ENCODE peak calls at places on chromosome 22, in four cellular contexts. One of them, this sample, is unnamed.

GRCh38 chr22:27973851-27974250 is 54.8 kb upstream of the PITPNB start:
- DNase-seq in neural crest cell: no peak
- DNase-seq in heart right ventricle: no peak
- DNase-seq in astrocyte of the spinal cord: no peak
- DNase-seq in this sample: no peak

GRCh38 chr22:39519681-39520053 is 695 bp upstream of the ATF4 start:
- DNase-seq in neural crest cell: no peak
- DNase-seq in heart right ventricle: peak; percentile 65
- DNase-seq in astrocyte of the spinal cord: no peak
- DNase-seq in this sample: no peak

GRCh38 chr22:39634530-39635399 is 64.2 kb downstream of the CACNA1I start:
- DNase-seq in neural crest cell: no peak
- DNase-seq in heart right ventricle: no peak
- DNase-seq in astrocyte of the spinal cord: peak; percentile 87
- DNase-seq in this sample: no peak

GRCh38 chr22:46841528-46841927 is 79.1 kb downstream of the TBC1D22A start:
- DNase-seq in neural crest cell: no peak
- DNase-seq in heart right ventricle: no peak
- DNase-seq in astrocyte of the spinal cord: no peak
- DNase-seq in this sample: no peak

GRCh38 chr22:36232715-36233401 is 6.5 kb downstream of the APOL2 start:
- DNase-seq in neural crest cell: no peak
- DNase-seq in heart right ventricle: no peak
- DNase-seq in astrocyte of the spinal cord: no peak
- DNase-seq in this sample: no peak

GRCh38 chr22:28075260-28075981 is 156.4 kb upstream of the PITPNB start:
- DNase-seq in neural crest cell: no peak
- DNase-seq in heart right ventricle: no peak
- DNase-seq in astrocyte of the spinal cord: peak; percentile 79
- DNase-seq in this sample: no peak

GRCh38 chr22:36469094-36469710 is 12.2 kb downstream of the TXN2 start:
- DNase-seq in neural crest cell: no peak
- DNase-seq in heart right ventricle: no peak
- DNase-seq in astrocyte of the spinal cord: peak; percentile 21
- DNase-seq in this sample: no peak

GRCh38 chr22:40237241-40237640 is 59.5 kb downstream of the TNRC6B start:
- DNase-seq in neural crest cell: no peak
- DNase-seq in heart right ventricle: no peak
- DNase-seq in astrocyte of the spinal cord: no peak
- DNase-seq in this sample: no peak

GRCh38 chr22:36510384-36510783 is 3.5 kb upstream of the FOXRED2 start:
- DNase-seq in neural crest cell: no peak
- DNase-seq in heart right ventricle: no peak
- DNase-seq in astrocyte of the spinal cord: no peak
- DNase-seq in this sample: no peak

GRCh38 chr22:48146426-48146825 is 1384.0 kb downstream of the TBC1D22A start:
- DNase-seq in neural crest cell: no peak
- DNase-seq in heart right ventricle: no peak
- DNase-seq in astrocyte of the spinal cord: no peak
- DNase-seq in this sample: no peak

GRCh38 chr22:42719656-42720262 is 911 bp downstream of the A4GALT start:
- DNase-seq in neural crest cell: no peak
- DNase-seq in heart right ventricle: no peak
- DNase-seq in astrocyte of the spinal cord: no peak
- DNase-seq in this sample: no peak

GRCh38 chr22:35301370-35301874 is 1.7 kb downstream of the TOM1 start:
- DNase-seq in neural crest cell: no peak
- DNase-seq in heart right ventricle: no peak
- DNase-seq in astrocyte of the spinal cord: peak; percentile 85
- DNase-seq in this sample: no peak

GRCh38 chr22:27179161-27179560 is 521.8 kb downstream of the MIAT start:
- DNase-seq in neural crest cell: no peak
- DNase-seq in heart right ventricle: no peak
- DNase-seq in astrocyte of the spinal cord: no peak
- DNase-seq in this sample: no peak

GRCh38 chr22:48489551-48490512 is 1337.8 kb downstream of the BRD1 start:
- DNase-seq in neural crest cell: peak; percentile 29
- DNase-seq in heart right ventricle: no peak
- DNase-seq in astrocyte of the spinal cord: peak; percentile 3
- DNase-seq in this sample: no peak

GRCh38 chr22:31841029-31841827 is 87.4 kb downstream of the DEPDC5 start:
- DNase-seq in neural crest cell: no peak
- DNase-seq in heart right ventricle: no peak
- DNase-seq in astrocyte of the spinal cord: peak; percentile 44
- DNase-seq in this sample: no peak

GRCh38 chr22:37331811-37332536 is 49.7 kb downstream of the CYTH4 start:
- DNase-seq in neural crest cell: no peak
- DNase-seq in heart right ventricle: no peak
- DNase-seq in astrocyte of the spinal cord: no peak
- DNase-seq in this sample: no peak

GRCh38 chr22:31681625-31682345 is 19.8 kb upstream of the PISD start:
- DNase-seq in neural crest cell: no peak
- DNase-seq in heart right ventricle: no peak
- DNase-seq in astrocyte of the spinal cord: peak; percentile 76
- DNase-seq in this sample: no peak

GRCh38 chr22:36773935-36774334 is 2.0 kb downstream of the IFT27 start:
- DNase-seq in neural crest cell: no peak
- DNase-seq in heart right ventricle: no peak
- DNase-seq in astrocyte of the spinal cord: peak; percentile 19
- DNase-seq in this sample: no peak

GRCh38 chr22:38751422-38752346 is 4.1 kb downstream of the SUN2 start:
- DNase-seq in neural crest cell: no peak
- DNase-seq in heart right ventricle: peak; percentile 51
- DNase-seq in astrocyte of the spinal cord: peak; percentile 37
- DNase-seq in this sample: no peak

GRCh38 chr22:37187891-37188761 is at the start of gene C1QTNF6:
- DNase-seq in neural crest cell: peak; percentile 44
- DNase-seq in heart right ventricle: peak; percentile 66
- DNase-seq in astrocyte of the spinal cord: no peak
- DNase-seq in this sample: no peak

GRCh38 chr22:44534335-44534734 is 36.3 kb upstream of the RTL6 start:
- DNase-seq in neural crest cell: no peak
- DNase-seq in heart right ventricle: no peak
- DNase-seq in astrocyte of the spinal cord: no peak
- DNase-seq in this sample: no peak

GRCh38 chr22:37549704-37550059 is 10.6 kb upstream of the CDC42EP1 start:
- DNase-seq in neural crest cell: no peak
- DNase-seq in heart right ventricle: peak; percentile 63
- DNase-seq in astrocyte of the spinal cord: peak; percentile 69
- DNase-seq in this sample: no peak

GRCh38 chr22:42327462-42328129 is 57.1 kb upstream of the TCF20 start:
- DNase-seq in neural crest cell: no peak
- DNase-seq in heart right ventricle: no peak
- DNase-seq in astrocyte of the spinal cord: no peak
- DNase-seq in this sample: no peak

GRCh38 chr22:32018056-32018455 is 25.0 kb upstream of the SLC5A1 start:
- DNase-seq in neural crest cell: no peak
- DNase-seq in heart right ventricle: no peak
- DNase-seq in astrocyte of the spinal cord: peak; percentile 74
- DNase-seq in this sample: no peak

GRCh38 chr22:42717197-42717967 is 3.3 kb downstream of the A4GALT start:
- DNase-seq in neural crest cell: no peak
- DNase-seq in heart right ventricle: no peak
- DNase-seq in astrocyte of the spinal cord: no peak
- DNase-seq in this sample: no peak

GRCh38 chr22:36323855-36324331 is 63.9 kb downstream of the MYH9 start:
- DNase-seq in neural crest cell: no peak
- DNase-seq in heart right ventricle: peak; percentile 74
- DNase-seq in astrocyte of the spinal cord: peak; percentile 71
- DNase-seq in this sample: no peak

GRCh38 chr22:37486224-37486845 is at the start of gene MFNG:
- DNase-seq in neural crest cell: peak; percentile 46
- DNase-seq in heart right ventricle: peak; percentile 74
- DNase-seq in astrocyte of the spinal cord: peak; percentile 36
- DNase-seq in this sample: peak; percentile 24

GRCh38 chr22:19304547-19304946 is 13.0 kb upstream of the CLTCL1 start:
- DNase-seq in neural crest cell: no peak
- DNase-seq in heart right ventricle: no peak
- DNase-seq in astrocyte of the spinal cord: no peak
- DNase-seq in this sample: no peak

GRCh38 chr22:32473388-32473952 is 1.1 kb upstream of the FBXO7 start:
- DNase-seq in neural crest cell: peak; percentile 25
- DNase-seq in heart right ventricle: no peak
- DNase-seq in astrocyte of the spinal cord: peak; percentile 76
- DNase-seq in this sample: no peak

GRCh38 chr22:40289991-40290459 is 56.3 kb upstream of the ADSL start:
- DNase-seq in neural crest cell: no peak
- DNase-seq in heart right ventricle: no peak
- DNase-seq in astrocyte of the spinal cord: peak; percentile 7
- DNase-seq in this sample: no peak

GRCh38 chr22:19043111-19044085 is 78.8 kb downstream of the DGCR2 start:
- DNase-seq in neural crest cell: no peak
- DNase-seq in heart right ventricle: no peak
- DNase-seq in astrocyte of the spinal cord: no peak
- DNase-seq in this sample: no peak

GRCh38 chr22:19016081-19016480 is 80.0 kb upstream of the PRODH start:
- DNase-seq in neural crest cell: no peak
- DNase-seq in heart right ventricle: no peak
- DNase-seq in astrocyte of the spinal cord: no peak
- DNase-seq in this sample: no peak

GRCh38 chr22:19941365-19942070 is at the start of the genes COMT and TXNRD2:
- DNase-seq in neural crest cell: peak; percentile 53
- DNase-seq in heart right ventricle: peak; percentile 80
- DNase-seq in astrocyte of the spinal cord: peak; percentile 55
- DNase-seq in this sample: peak; percentile 41

GRCh38 chr22:29344137-29344536 is 28.6 kb upstream of the RASL10A start:
- DNase-seq in neural crest cell: no peak
- DNase-seq in heart right ventricle: peak; percentile 68
- DNase-seq in astrocyte of the spinal cord: peak; percentile 96
- DNase-seq in this sample: no peak

GRCh38 chr22:48929276-48929790 is 898.3 kb downstream of the BRD1 start:
- DNase-seq in neural crest cell: no peak
- DNase-seq in heart right ventricle: no peak
- DNase-seq in astrocyte of the spinal cord: no peak
- DNase-seq in this sample: no peak

DNA sequence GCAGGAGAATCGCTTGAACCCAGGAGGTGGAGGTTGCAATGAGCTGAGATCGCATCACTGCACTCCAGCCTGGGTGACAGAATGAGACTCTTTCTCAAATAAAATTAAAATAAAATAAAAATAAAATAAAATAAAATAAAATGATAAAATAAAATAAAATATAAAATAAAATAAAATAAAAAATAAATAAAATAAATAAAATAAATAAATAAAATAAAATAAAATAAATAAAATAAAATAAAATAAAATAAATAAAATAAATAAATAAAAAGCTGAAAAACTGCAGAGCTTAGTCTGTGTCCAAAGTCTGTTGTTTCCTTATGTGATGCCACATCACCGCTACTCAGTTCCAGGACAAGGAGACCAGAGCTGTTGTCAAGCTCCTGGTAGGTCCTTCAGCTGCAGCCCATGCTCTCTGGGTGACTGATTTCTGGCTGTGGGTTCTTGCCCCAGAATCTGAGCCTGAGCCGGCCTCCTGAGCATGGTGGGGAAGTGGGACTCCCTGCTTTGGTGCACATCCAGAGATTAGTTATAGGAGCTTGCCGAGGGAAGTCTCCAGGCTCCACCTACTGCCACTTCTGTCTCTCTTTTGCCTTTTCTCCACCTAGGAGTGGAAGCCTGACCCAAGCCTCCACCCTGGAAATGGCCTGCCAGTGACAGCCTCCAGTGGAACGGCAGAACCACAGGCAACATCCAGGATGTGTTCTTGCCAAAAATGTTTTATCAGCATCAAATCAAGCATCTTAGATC is 31.3 kb upstream of the ADA2 start:
- DNase-seq in neural crest cell: no peak
- DNase-seq in heart right ventricle: no peak
- DNase-seq in astrocyte of the spinal cord: no peak
- DNase-seq in this sample: no peak
- TF ChIP-seq CTCF in neural crest cell: no peak
- TF ChIP-seq CTCF in heart right ventricle: no peak
- TF ChIP-seq CTCF in astrocyte of the spinal cord: no peak
- TF ChIP-seq CTCF in this sample: no peak

DNA sequence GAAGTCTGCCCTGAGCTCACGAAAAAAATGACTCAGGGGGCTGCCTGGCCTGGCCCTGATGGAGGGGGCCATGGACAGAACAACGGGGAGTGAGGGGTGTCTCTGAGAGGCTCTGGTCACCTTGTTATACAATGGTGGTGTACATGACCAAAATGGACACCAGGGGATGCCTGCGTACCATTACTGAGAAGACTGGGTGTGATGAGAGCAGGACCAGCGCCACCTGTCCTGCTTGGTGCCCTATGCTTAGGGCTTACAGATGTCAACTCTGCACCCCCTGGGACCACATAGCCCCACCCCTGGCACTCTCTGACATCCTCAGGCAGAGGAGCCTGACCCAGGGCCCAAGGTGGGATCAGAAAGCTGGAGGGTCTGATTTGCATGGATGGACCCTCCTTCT is 104.8 kb downstream of the ZNF280B start:
- DNase-seq in neural crest cell: no peak
- DNase-seq in heart right ventricle: no peak
- DNase-seq in astrocyte of the spinal cord: no peak
- DNase-seq in this sample: no peak
- TF ChIP-seq CTCF in neural crest cell: no peak
- TF ChIP-seq CTCF in heart right ventricle: no peak
- TF ChIP-seq CTCF in astrocyte of the spinal cord: no peak
- TF ChIP-seq CTCF in this sample: no peak

GRCh38 chr22:45831394-45831793 is 145.6 kb downstream of the WNT7B start:
- DNase-seq in neural crest cell: no peak
- DNase-seq in heart right ventricle: no peak
- DNase-seq in astrocyte of the spinal cord: peak; percentile 41
- DNase-seq in this sample: no peak
- TF ChIP-seq CTCF in neural crest cell: no peak
- TF ChIP-seq CTCF in heart right ventricle: no peak
- TF ChIP-seq CTCF in astrocyte of the spinal cord: peak; percentile 65
- TF ChIP-seq CTCF in this sample: no peak

GRCh38 chr22:23532756-23533155 is 47.3 kb downstream of the IGLL1 start:
- DNase-seq in neural crest cell: no peak
- DNase-seq in heart right ventricle: no peak
- DNase-seq in astrocyte of the spinal cord: no peak
- DNase-seq in this sample: no peak

GRCh38 chr22:23531966-23532735 is 47.9 kb downstream of the IGLL1 start:
- DNase-seq in neural crest cell: no peak
- DNase-seq in heart right ventricle: no peak
- DNase-seq in astrocyte of the spinal cord: no peak
- DNase-seq in this sample: no peak

GRCh38 chr22:23534201-23534850 is 45.8 kb downstream of the IGLL1 start:
- DNase-seq in neural crest cell: no peak
- DNase-seq in heart right ventricle: no peak
- DNase-seq in astrocyte of the spinal cord: no peak
- DNase-seq in this sample: no peak

GRCh38 chr22:23533771-23534191 is 46.3 kb downstream of the IGLL1 start:
- DNase-seq in neural crest cell: no peak
- DNase-seq in heart right ventricle: no peak
- DNase-seq in astrocyte of the spinal cord: no peak
- DNase-seq in this sample: no peak

GRCh38 chr22:23533328-23533762 is 46.7 kb downstream of the IGLL1 start:
- DNase-seq in neural crest cell: peak; percentile 74
- DNase-seq in heart right ventricle: no peak
- DNase-seq in astrocyte of the spinal cord: no peak
- DNase-seq in this sample: peak; percentile 67
- TF ChIP-seq CTCF in neural crest cell: peak; percentile 67
- TF ChIP-seq CTCF in heart right ventricle: no peak
- TF ChIP-seq CTCF in astrocyte of the spinal cord: peak; percentile 61
- TF ChIP-seq CTCF in this sample: peak; percentile 66